ENCODE peak calls at places on chromosomes 11 and 22, in five cellular contexts. C is BJ, N is fibroblast of lung, B is chondrocyte, O is glutamatergic neuron. L is an unnamed sample.

GRCh38 chr11:2825886-2826678 is 59.5 kb downstream of the CDKN1C start:
- DNase-seq in O (peak), N (peak), B (no peak), C (peak), L (peak)

GRCh38 chr11:18259259-18259658 is 6.8 kb upstream of the SAA1 start:
- DNase-seq in O (no peak), N (no peak), B (no peak), C (no peak), L (no peak)

GRCh38 chr11:130448416-130449068 is at the start of gene ADAMTS15:
- DNase-seq in B (no peak), O (peak), N (peak), C (no peak), L (peak)

GRCh38 chr11:40841231-40841630 is 618.2 kb downstream of the LRRC4C start:
- DNase-seq in C (no peak), O (no peak), B (no peak), N (no peak), L (no peak)

GRCh38 chr22:47308886-47309285 is 546.4 kb downstream of the TBC1D22A start:
- DNase-seq in N (no peak), C (no peak), B (no peak), O (no peak), L (no peak)

GRCh38 chr11:80155412-80156017 is 714.7 kb upstream of the TENM4 start:
- DNase-seq in N (no peak), C (no peak), O (peak), B (no peak), L (peak)

GRCh38 chr11:68872216-68873003 is 30.7 kb upstream of the CPT1A start:
- DNase-seq in B (no peak), O (no peak), C (peak), N (peak), L (peak)

GRCh38 chr11:15750535-15751297 is 605.6 kb downstream of the SOX6 start:
- DNase-seq in O (no peak), N (no peak), C (no peak), B (no peak), L (no peak)

GRCh38 chr11:130548491-130548833 is 100.0 kb downstream of the ADAMTS15 start:
- DNase-seq in N (no peak), B (no peak), C (no peak), O (no peak), L (no peak)

GRCh38 chr11:112229746-112230433 is 3.7 kb downstream of the PTS start:
- DNase-seq in N (peak), B (no peak), C (peak), O (no peak), L (peak)

GRCh38 chr11:130246719-130247118 is 68.0 kb downstream of the ZBTB44 start:
- DNase-seq in O (no peak), N (peak), B (no peak), C (no peak), L (peak)

GRCh38 chr11:107707128-107707760 is 4.6 kb downstream of the SLN start:
- DNase-seq in O (no peak), N (peak), C (no peak), B (no peak), L (no peak)

DNA sequence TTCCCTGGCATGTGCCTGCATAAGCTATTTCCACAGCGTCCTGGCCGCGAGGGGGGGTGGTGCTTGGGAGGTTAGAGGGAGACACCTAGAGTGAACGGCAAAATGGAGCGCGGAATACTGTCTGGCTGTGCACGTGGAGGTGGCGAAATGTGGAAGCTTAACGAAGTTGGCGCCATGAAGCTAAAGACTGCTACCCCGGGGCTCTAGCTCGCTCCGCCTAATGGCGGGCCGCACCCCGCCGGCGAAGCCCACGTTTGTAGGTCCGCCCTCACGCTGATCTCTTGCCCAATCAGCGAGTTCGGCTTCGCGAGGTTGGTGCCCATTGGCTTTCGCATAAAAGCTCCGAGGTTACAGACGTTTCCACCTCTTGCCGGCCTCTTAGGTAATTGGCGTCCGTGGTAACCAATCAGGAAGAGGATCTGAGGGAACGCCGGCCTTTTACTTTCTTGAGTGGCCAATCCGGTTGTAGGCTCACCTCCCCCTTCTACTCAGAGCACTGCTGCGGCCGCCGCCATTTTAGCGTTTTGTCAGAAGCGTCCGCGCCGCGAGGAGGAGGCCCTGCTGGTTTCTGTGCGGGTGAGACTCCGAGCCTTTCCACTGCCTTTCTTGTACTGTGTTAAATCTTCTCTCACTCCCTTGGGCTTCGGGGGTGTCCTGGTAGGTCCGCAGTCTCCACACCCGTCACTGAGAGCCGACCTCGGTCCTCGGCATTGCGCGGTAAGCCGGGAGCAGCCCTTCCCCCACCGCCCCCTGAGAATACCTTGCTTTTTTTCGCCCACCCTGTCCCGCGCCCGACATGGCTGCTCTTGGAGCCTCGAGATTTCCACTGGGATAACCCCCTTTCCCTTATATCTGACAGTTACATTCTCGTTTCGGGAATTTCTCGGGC is at the start of gene RBM4:
- DNase-seq in O (peak), C (peak), N (peak), B (peak), L (peak)
- TF ChIP-seq CTCF in O (no peak), C (peak), N (no peak), B (peak), L (no peak)

DNA sequence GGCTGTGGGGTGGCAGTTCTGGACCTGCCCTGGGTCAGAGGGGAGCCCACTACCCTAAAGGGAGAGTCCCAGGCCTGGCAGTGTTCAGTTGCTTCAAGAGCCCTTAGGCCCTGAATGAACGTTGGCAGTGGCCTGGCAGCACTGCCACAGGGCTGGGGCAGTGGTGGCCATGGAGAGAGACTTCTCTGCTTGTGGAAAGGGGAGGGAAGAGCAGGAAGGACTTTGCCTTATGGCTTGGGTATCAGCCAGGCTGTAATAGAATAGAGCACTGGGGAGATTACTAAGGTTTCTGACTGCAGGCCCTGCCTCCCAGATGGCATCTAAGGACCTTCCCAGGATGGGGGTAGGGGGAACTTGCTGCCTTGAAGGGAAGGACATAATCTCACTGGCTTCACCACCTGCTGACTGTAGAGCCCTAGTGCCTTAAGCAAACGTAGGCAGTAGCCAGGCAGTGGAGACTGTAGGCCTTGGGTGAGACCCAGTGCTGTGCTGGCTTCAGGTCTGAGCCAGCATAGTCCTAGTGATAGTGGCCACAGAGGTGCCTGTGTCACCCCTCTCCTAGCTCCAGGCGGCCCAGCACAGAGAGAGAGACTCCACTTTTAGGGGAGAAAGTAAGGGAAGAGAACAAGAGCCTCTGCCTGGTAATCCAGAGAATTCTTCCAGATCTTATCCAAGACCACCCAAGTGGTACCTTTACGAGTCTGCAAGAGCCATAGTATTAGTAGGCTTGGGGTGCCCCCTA is 27.6 kb downstream of the PLA2G6 start:
- DNase-seq in C (no peak), B (no peak), O (no peak), N (no peak), L (no peak)
- TF ChIP-seq CTCF in C (no peak), B (peak), O (no peak), N (no peak), L (no peak)

GRCh38 chr11:11022126-11022730 is 164.4 kb upstream of the ZBED5 start:
- DNase-seq in C (no peak), B (no peak), N (no peak), O (no peak), L (peak)
- TF ChIP-seq CTCF in C (peak), B (peak), N (peak), O (peak), L (peak)

DNA sequence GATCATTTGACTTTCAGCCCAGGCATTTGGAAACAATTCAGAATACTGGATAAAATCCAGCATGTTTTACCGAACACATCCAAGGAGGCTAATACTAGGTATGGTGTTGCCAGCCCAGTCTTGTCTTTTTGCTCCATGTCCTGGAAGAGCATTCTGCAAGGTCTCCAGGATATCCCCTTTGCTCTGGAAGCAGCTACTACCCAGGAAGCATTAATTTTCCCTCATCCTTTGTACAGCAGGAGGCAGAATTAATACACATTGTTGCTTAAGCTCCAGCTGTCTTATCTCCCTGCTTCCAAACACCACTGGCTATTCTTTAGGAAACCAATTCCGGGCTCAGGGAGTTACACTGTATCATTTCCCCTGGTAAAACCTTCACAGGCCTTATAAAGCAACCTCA is 1.6 kb upstream of the UBASH3B start:
- DNase-seq in C (no peak), N (no peak), O (no peak), B (no peak), L (peak)
- TF ChIP-seq CTCF in C (no peak), N (no peak), O (no peak), B (no peak), L (no peak)